ENCODE peak calls at places on chromosomes 11 and 22, in five cellular contexts. M, T, S, K and J are unnamed samples.

GRCh38 chr22:33884829-33885228 is 35.4 kb downstream of the LARGE1 start:
- DNase-seq in K (no peak), M (no peak), T (no peak), S (no peak), J (no peak)

GRCh38 chr22:31625661-31626426 is 36.2 kb downstream of the PISD start:
- DNase-seq in M (no peak), S (no peak), K (no peak), T (no peak), J (peak; percentile 40)

GRCh38 chr11:131914299-131914902 is 544.0 kb downstream of the NTM start:
- DNase-seq in T (no peak), M (no peak), K (no peak), S (no peak), J (no peak)

GRCh38 chr11:11461473-11461872 is 108.4 kb upstream of the CSNK2A3 start:
- DNase-seq in K (no peak), S (no peak), M (no peak), T (no peak), J (no peak)

GRCh38 chr22:30250713-30251267 is 4.2 kb upstream of the LIF start:
- DNase-seq in M (no peak), S (no peak), K (peak; percentile 89), T (peak; percentile 92), J (no peak)

GRCh38 chr11:72652871-72653615 is 21.2 kb downstream of the PDE2A start:
- DNase-seq in K (no peak), T (no peak), M (no peak), S (peak; percentile 58), J (no peak)

GRCh38 chr11:121437018-121437685 is 15.0 kb upstream of the SORL1 start:
- DNase-seq in K (no peak), M (no peak), T (no peak), S (no peak), J (no peak)

GRCh38 chr11:15594607-15595006 is 479.9 kb downstream of the INSC start:
- DNase-seq in K (no peak), M (no peak), T (no peak), S (no peak), J (no peak)

GRCh38 chr22:20024225-20025087 is 3.5 kb downstream of the TANGO2 start:
- DNase-seq in M (no peak), T (no peak), S (no peak), K (no peak), J (no peak)

GRCh38 chr11:93028959-93029536 is 59.6 kb downstream of the MTNR1B start:
- DNase-seq in S (no peak), K (no peak), T (no peak), M (no peak), J (no peak)

GRCh38 chr11:11157201-11157600 is 195.8 kb downstream of the CSNK2A3 start:
- DNase-seq in S (no peak), M (peak; percentile 31), K (peak; percentile 29), T (peak; percentile 36), J (peak; percentile 69)

GRCh38 chr11:29449280-29450074 is 567.4 kb downstream of the KCNA4 start:
- DNase-seq in T (no peak), S (no peak), K (peak; percentile 14), M (no peak), J (no peak)

GRCh38 chr11:794766-795637 is 3.1 kb downstream of the SLC25A22 start:
- DNase-seq in T (peak; percentile 42), S (no peak), M (no peak), K (peak; percentile 45), J (no peak)

GRCh38 chr11:19398772-19399542 is 158.2 kb upstream of the E2F8 start:
- DNase-seq in T (no peak), M (no peak), K (peak; percentile 90), S (no peak), J (no peak)

GRCh38 chr11:17414317-17414737 is 25.9 kb upstream of the KCNJ11 start:
- DNase-seq in K (no peak), T (no peak), M (no peak), S (peak; percentile 37), J (no peak)

GRCh38 chr22:30891781-30892180 is 76.8 kb downstream of the MORC2 start:
- DNase-seq in M (no peak), T (no peak), K (no peak), S (no peak), J (no peak)

GRCh38 chr11:68342459-68343158 is 30.2 kb downstream of the LRP5 start:
- DNase-seq in T (peak; percentile 76), S (no peak), K (no peak), M (no peak), J (peak; percentile 97)

GRCh38 chr11:61975638-61976419 is 8.4 kb upstream of the FTH1 start:
- DNase-seq in S (no peak), T (no peak), M (no peak), K (no peak), J (no peak)

GRCh38 chr11:70470127-70470526 is 71.8 kb downstream of the CTTN start:
- DNase-seq in K (no peak), S (peak; percentile 43), T (no peak), M (no peak), J (no peak)

GRCh38 chr11:104206936-104207335 is 43.0 kb upstream of the PDGFD start:
- DNase-seq in S (no peak), T (no peak), K (no peak), M (no peak), J (no peak)